ENCODE peak calls at places on chromosome 5, in nine cellular contexts. G is esophagus squamous epithelium, Y is GM12878, Q is transverse colon, U is K562, H is GM12892, P is sigmoid colon, I is IMR-90, R is upper lobe of left lung. K is an unnamed sample.
A peak's percentile ranks its signal among the peaks of the same experiment; 100 is the strongest.

GRCh38 chr5:157137691-157138090 is 5.0 kb downstream of the MED7 start:
- DNase-seq in Y (no peak), P (peak; percentile 21), I (no peak), U (no peak), G (no peak), R (no peak), Q (no peak), H (no peak), K (no peak)

GRCh38 chr5:72166070-72166979 is 59.0 kb downstream of the MAP1B start:
- DNase-seq in P (peak; percentile 70), H (no peak), Y (no peak), R (no peak), G (peak; percentile 7), Q (no peak), U (peak; percentile 74), I (peak; percentile 51), K (peak; percentile 59)

GRCh38 chr5:143248391-143248790 is 155.1 kb downstream of the NR3C1 start:
- DNase-seq in Y (no peak), P (no peak), H (no peak), R (no peak), Q (no peak), U (no peak), G (no peak), I (peak; percentile 68), K (no peak)

GRCh38 chr5:139414601-139415121 is 10.8 kb upstream of the SPATA24 start:
- DNase-seq in H (no peak), P (no peak), U (no peak), R (no peak), G (no peak), Y (no peak), I (no peak), Q (no peak), K (no peak)

GRCh38 chr5:42636425-42636824 is 120.2 kb upstream of the CCDC152 start:
- DNase-seq in I (no peak), U (peak; percentile 19), Q (no peak), H (no peak), P (no peak), R (no peak), Y (no peak), G (no peak), K (no peak)

GRCh38 chr5:92580814-92581213 is 1000.2 kb downstream of the NR2F1-AS1 start:
- DNase-seq in P (no peak), Q (no peak), H (no peak), U (no peak), I (peak; percentile 3), Y (no peak), R (no peak), G (no peak), K (no peak)

GRCh38 chr5:94613583-94613982 is 4.8 kb downstream of the KIAA0825 start:
- DNase-seq in R (no peak), U (peak; percentile 16), Q (no peak), P (no peak), H (no peak), Y (no peak), I (peak; percentile 13), G (no peak), K (no peak)

GRCh38 chr5:176888016-176888864 is 10.9 kb downstream of the HK3 start:
- DNase-seq in R (peak; percentile 12), Y (no peak), Q (no peak), G (no peak), P (peak; percentile 47), U (no peak), H (no peak), I (no peak), K (peak; percentile 31)

GRCh38 chr5:6868170-6868569 is 154.9 kb downstream of the TENT4A start:
- DNase-seq in H (no peak), P (peak; percentile 79), G (no peak), R (no peak), U (no peak), Q (peak; percentile 8), Y (no peak), I (no peak), K (no peak)

GRCh38 chr5:103424453-103425205 is 138.0 kb downstream of the NUDT12 start:
- DNase-seq in R (no peak), H (no peak), P (no peak), I (peak; percentile 80), Q (no peak), U (no peak), G (no peak), Y (no peak), K (no peak)

GRCh38 chr5:6724321-6724929 is 11.2 kb downstream of the TENT4A start:
- DNase-seq in P (no peak), H (no peak), U (no peak), I (no peak), Q (no peak), Y (no peak), R (no peak), G (no peak), K (no peak)

DNA sequence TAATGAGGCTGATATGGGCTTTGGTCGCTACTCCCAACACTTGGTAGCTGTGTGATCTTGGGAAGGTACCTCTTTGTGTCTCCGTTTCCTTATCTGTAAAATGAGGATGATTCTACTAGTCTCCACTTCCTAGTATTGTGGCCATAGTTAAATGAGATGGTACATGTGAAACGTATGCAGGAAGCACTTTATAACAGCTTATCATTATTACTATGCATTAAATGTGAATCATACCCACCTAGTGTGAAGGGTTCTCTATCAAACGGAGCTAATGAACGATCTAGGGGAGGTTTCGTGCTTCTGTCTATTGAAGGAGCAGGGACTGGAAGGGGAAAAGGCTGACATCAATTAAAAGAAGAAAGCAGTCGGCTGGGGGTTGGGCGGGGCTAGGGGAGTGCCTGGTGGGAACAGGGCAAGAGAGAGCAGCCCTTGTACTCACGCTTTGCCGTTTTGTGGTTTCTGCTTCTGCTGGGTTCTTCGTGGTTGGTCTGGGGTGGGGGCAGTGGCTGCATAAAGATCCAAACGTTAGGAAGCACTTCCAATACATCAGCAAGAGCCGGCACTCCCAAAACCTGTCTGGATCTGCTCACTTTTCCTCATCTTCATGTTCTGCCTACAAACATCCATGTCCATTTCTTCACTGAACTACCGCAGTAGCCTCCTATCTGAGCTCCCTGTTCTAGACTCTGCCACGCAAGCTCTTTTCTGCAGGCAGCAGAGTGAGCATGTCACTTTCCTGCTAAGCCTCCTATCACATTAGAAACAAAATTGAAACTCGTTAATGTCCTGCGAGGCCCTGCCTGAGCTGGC is 30.8 kb downstream of the LCP2 start:
- DNase-seq in G (no peak), I (no peak), R (no peak), U (no peak), P (no peak), H (no peak), Q (no peak), Y (no peak), K (no peak)
- TF ChIP-seq POLR2A in G (no peak), I (no peak), R (no peak), U (no peak), P (no peak), H (no peak), Q (no peak), Y (no peak), K (no peak)

GRCh38 chr5:78576376-78576775 is 72.2 kb downstream of the LHFPL2 start:
- DNase-seq in Y (no peak), I (no peak), H (no peak), P (no peak), U (no peak), Q (no peak), G (no peak), R (no peak), K (no peak)

GRCh38 chr5:78570646-78571045 is 77.9 kb downstream of the LHFPL2 start:
- DNase-seq in R (no peak), I (no peak), H (no peak), P (no peak), G (no peak), U (no peak), Y (no peak), Q (no peak), K (no peak)

GRCh38 chr5:78574157-78574673 is 74.4 kb downstream of the LHFPL2 start:
- DNase-seq in I (no peak), P (no peak), Q (peak; percentile 11), R (peak; percentile 26), U (no peak), Y (no peak), G (no peak), H (peak; percentile 22), K (no peak)

GRCh38 chr5:78574731-78575161 is 73.8 kb downstream of the LHFPL2 start:
- DNase-seq in P (no peak), Y (peak; percentile 64), R (no peak), H (no peak), G (no peak), U (no peak), Q (no peak), I (peak; percentile 68), K (no peak)

GRCh38 chr5:78573318-78573717 is 75.3 kb downstream of the LHFPL2 start:
- DNase-seq in R (no peak), I (no peak), Q (no peak), G (no peak), U (no peak), H (no peak), Y (peak; percentile 62), P (no peak), K (no peak)
- TF ChIP-seq POLR2A in R (no peak), I (no peak), Q (no peak), G (no peak), U (no peak), H (no peak), Y (no peak), P (no peak), K (no peak)

DNA sequence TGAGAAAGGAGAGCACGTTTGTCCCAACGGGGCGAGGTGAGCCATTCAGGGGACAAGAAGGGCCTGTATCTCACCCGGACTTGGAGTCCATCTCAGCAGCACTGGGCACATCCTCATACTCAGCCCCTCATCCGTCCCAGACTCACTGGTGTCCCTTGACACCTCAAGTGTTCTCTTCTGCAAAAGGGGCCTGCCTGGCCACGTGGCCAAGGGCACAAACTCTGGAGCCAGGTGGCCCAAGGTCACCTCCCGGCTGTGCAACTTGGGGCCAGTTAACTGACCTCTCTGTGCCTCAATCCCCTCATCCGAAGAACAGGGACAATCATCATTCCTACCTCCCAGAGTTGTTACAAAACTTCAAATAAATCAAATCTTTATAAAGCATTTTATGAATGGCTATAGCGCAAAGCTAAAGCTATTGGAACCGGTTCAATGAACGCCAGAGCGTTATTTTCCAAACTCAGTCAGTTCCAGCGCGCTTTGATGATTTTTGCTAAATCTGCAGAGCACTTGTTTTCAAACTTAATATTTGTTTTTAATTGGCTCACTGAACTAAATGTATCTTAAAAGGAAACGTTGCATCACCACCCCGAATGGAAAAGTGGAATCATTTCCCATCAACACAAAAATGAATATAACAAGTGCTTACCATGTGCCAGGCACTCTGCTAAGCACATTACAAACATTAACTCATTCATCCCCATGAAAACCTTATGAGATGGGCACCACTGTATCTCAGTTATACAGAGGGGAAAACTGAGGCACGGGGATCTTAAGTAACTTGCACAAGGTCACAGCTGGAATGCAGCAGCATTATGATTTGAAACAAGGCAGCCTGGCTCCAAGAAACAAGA is 49.3 kb downstream of the DUSP1 start:
- DNase-seq in G (no peak), H (no peak), P (no peak), I (peak; percentile 42), Y (no peak), Q (no peak), R (peak; percentile 55), U (no peak), K (no peak)
- TF ChIP-seq POLR2A in G (no peak), H (no peak), P (no peak), I (no peak), Y (no peak), Q (no peak), R (no peak), U (no peak), K (no peak)

GRCh38 chr5:178230879-178231735 is 1.5 kb downstream of the PHYKPL start:
- DNase-seq in Y (no peak), R (no peak), U (no peak), Q (peak; percentile 65), G (no peak), I (peak; percentile 51), P (no peak), H (no peak), K (no peak)
- TF ChIP-seq POLR2A in Y (no peak), R (no peak), U (no peak), Q (peak; percentile 36), G (no peak), I (no peak), P (no peak), H (no peak), K (no peak)

GRCh38 chr5:1181451-1182359 is 19.7 kb upstream of the SLC6A19 start:
- DNase-seq in P (no peak), Q (peak; percentile 53), G (no peak), Y (no peak), H (no peak), R (no peak), U (no peak), I (no peak), K (no peak)
- TF ChIP-seq POLR2A in P (no peak), Q (no peak), G (no peak), Y (no peak), H (no peak), R (no peak), U (no peak), I (no peak), K (no peak)